ENCODE peak calls at places on chromosomes 13 and 19, in ten cellular contexts. E is AG09319, P is Calu3, Y is WTC11, G is cardiac muscle cell, B is K562, O is HL-60, H is astrocyte, T is fibroblast of lung, M is choroid plexus epithelial cell. W is an unnamed sample.

GRCh38 chr19:29302002-29302928 is 89.3 kb upstream of the UQCRFS1 start:
- DNase-seq in E (no peak), P (no peak), Y (no peak), G (no peak), B (no peak), O (no peak), H (no peak), T (no peak), M (no peak), W (no peak)

GRCh38 chr19:51147663-51148062 is 5.6 kb downstream of the SIGLEC7 start:
- DNase-seq in E (no peak), P (no peak), Y (no peak), G (peak; percentile 44), B (peak; percentile 39), O (no peak), H (no peak), T (no peak), M (no peak), W (no peak)

GRCh38 chr13:36533806-36534205 is 101.5 kb downstream of the CCNA1 start:
- DNase-seq in E (no peak), P (no peak), Y (no peak), G (peak; percentile 20), B (no peak), O (no peak), H (peak; percentile 24), T (no peak), M (no peak), W (no peak)

GRCh38 chr19:4172861-4173473 is 9.4 kb downstream of the SIRT6 start:
- DNase-seq in E (no peak), P (peak; percentile 71), Y (peak; percentile 89), G (peak; percentile 52), B (peak; percentile 83), O (peak; percentile 28), H (no peak), T (peak; percentile 21), M (peak; percentile 43), W (no peak)

GRCh38 chr13:37014609-37015008 is 14.0 kb downstream of the EXOSC8 start:
- DNase-seq in E (peak; percentile 67), P (no peak), Y (no peak), G (peak; percentile 2), B (no peak), O (no peak), H (no peak), T (peak; percentile 53), M (no peak), W (peak; percentile 32)

GRCh38 chr19:39296055-39296645 is at the start of gene IFNL1:
- DNase-seq in E (no peak), P (peak; percentile 56), Y (no peak), G (no peak), B (no peak), O (no peak), H (no peak), T (no peak), M (no peak), W (no peak)

GRCh38 chr19:46536391-46536790 is 40.7 kb upstream of the PNMA8B start:
- DNase-seq in E (no peak), P (no peak), Y (no peak), G (no peak), B (no peak), O (no peak), H (no peak), T (no peak), M (no peak), W (no peak)

GRCh38 chr19:8163781-8164180 is 14.4 kb upstream of the FBN3 start:
- DNase-seq in E (no peak), P (no peak), Y (no peak), G (peak; percentile 56), B (no peak), O (no peak), H (no peak), T (peak; percentile 73), M (peak; percentile 23), W (no peak)

GRCh38 chr13:98886587-98886986 is 91.3 kb downstream of the DOCK9 start:
- DNase-seq in E (no peak), P (no peak), Y (no peak), G (no peak), B (no peak), O (no peak), H (no peak), T (no peak), M (no peak), W (no peak)

GRCh38 chr19:42420055-42420544 is 7.1 kb downstream of the LIPE start:
- DNase-seq in E (no peak), P (peak; percentile 75), Y (peak; percentile 69), G (peak; percentile 51), B (peak; percentile 89), O (peak; percentile 60), H (peak; percentile 18), T (peak; percentile 53), M (peak; percentile 50), W (peak; percentile 49)

GRCh38 chr19:35269425-35270117 is 809 bp downstream of the USF2 start:
- DNase-seq in E (peak; percentile 24), P (peak; percentile 98), Y (peak; percentile 93), G (peak; percentile 89), B (peak; percentile 84), O (peak; percentile 85), H (peak; percentile 63), T (peak; percentile 75), M (peak; percentile 84), W (peak; percentile 78)

GRCh38 chr13:20127263-20127562 is 33.6 kb downstream of the GJA3 start:
- DNase-seq in E (no peak), P (no peak), Y (no peak), G (peak; percentile 45), B (no peak), O (peak; percentile 73), H (no peak), T (no peak), M (no peak), W (no peak)

GRCh38 chr13:101875717-101876393 is 423.4 kb downstream of the ITGBL1 start:
- DNase-seq in E (peak; percentile 86), P (peak; percentile 53), Y (no peak), G (peak; percentile 3), B (no peak), O (no peak), H (peak; percentile 88), T (peak; percentile 77), M (peak; percentile 97), W (peak; percentile 20)

GRCh38 chr13:64770743-64771142 is 2459.4 kb downstream of the PCDH9 start:
- DNase-seq in E (no peak), P (no peak), Y (no peak), G (no peak), B (no peak), O (no peak), H (no peak), T (no peak), M (no peak), W (no peak)

GRCh38 chr13:28817204-28817603 is 2.9 kb upstream of the MTUS2 start:
- DNase-seq in E (no peak), P (no peak), Y (peak; percentile 27), G (no peak), B (peak; percentile 11), O (no peak), H (no peak), T (no peak), M (no peak), W (no peak)

GRCh38 chr13:51397262-51397933 is 55.4 kb downstream of the INTS6 start:
- DNase-seq in E (peak; percentile 48), P (no peak), Y (no peak), G (peak; percentile 59), B (no peak), O (peak; percentile 12), H (peak; percentile 77), T (peak; percentile 69), M (peak; percentile 92), W (peak; percentile 35)

DNA sequence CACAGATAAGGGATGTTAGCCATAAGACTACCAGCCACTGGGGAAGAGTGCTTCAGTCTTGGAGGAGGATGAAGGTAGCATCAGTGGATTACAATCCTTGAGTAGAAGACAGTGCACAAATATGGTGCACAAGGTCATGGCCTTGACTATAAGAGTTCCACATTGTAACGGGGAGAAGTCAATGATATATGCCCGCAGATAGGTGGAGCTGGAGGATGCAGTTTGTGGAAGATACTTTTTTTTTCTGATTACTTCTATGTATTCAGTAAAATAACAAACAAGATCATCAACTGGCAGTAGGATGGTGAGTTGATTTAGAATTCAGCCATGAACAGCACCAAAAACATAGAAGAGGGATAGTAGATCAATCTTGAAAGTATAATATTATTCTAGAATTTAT is 926.8 kb upstream of the MIR17HG start:
- DNase-seq in E (no peak), P (no peak), Y (no peak), G (no peak), B (no peak), O (no peak), H (no peak), T (peak; percentile 9), M (peak; percentile 48), W (no peak)
- TF ChIP-seq CTCF in E (peak; percentile 3), P (no peak), Y (no peak), G (peak; percentile 9), B (no peak), O (no peak), H (peak; percentile 19), T (peak; percentile 22), M (peak; percentile 53), W (peak; percentile 58)

GRCh38 chr13:112062619-112063308 is 4.2 kb upstream of the SOX1 start:
- DNase-seq in E (no peak), P (no peak), Y (peak; percentile 68), G (no peak), B (peak; percentile 11), O (no peak), H (no peak), T (no peak), M (no peak), W (no peak)
- TF ChIP-seq CTCF in E (no peak), P (no peak), Y (peak; percentile 47), G (peak; percentile 22), B (no peak), O (no peak), H (no peak), T (no peak), M (no peak), W (no peak)

GRCh38 chr19:14315433-14315832 is 65.8 kb upstream of the ADGRE5 start:
- DNase-seq in E (no peak), P (no peak), Y (no peak), G (no peak), B (no peak), O (no peak), H (no peak), T (no peak), M (peak; percentile 6), W (no peak)
- TF ChIP-seq CTCF in E (no peak), P (no peak), Y (no peak), G (peak; percentile 23), B (no peak), O (no peak), H (peak; percentile 6), T (peak; percentile 26), M (peak; percentile 29), W (peak; percentile 25)

DNA sequence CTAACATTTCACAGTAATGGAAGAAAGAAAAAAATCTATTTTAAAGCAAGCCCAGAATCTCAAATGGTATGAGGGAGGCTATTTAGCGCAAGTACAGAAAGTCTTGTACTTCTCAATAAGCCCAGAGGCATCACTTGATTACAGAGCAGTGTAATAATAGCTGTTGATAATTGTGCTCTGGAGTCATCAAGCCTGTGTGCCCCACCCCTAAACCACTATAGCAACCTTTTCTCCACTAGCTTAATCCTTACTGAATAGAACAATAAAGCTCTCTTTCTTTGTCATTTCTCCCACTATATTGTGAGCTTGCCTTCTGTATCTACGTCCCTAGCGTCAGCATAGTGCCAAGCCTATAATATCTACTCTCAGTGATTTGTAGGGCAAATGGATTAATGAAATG is 56.6 kb downstream of the FREM2 start:
- DNase-seq in E (no peak), P (no peak), Y (no peak), G (no peak), B (no peak), O (no peak), H (no peak), T (no peak), M (no peak), W (no peak)
- TF ChIP-seq CTCF in E (no peak), P (no peak), Y (no peak), G (no peak), B (no peak), O (no peak), H (no peak), T (no peak), M (no peak), W (no peak)